ENCODE peak calls at places on chromosomes 6 and 20, in four cellular contexts. J is body of pancreas, P is HFF-Myc, A is left ventricle myocardium inferior. N is an unnamed sample.

GRCh38 chr6:139932671-139933070 is 558.2 kb upstream of the CITED2 start:
- DNase-seq in A (no peak), P (no peak), J (no peak), N (no peak)

GRCh38 chr6:91534614-91535013 is 947.7 kb upstream of the MAP3K7 start:
- DNase-seq in J (no peak), P (no peak), A (no peak), N (no peak)

GRCh38 chr6:35017461-35018183 is 123.5 kb downstream of the TCP11 start:
- DNase-seq in A (peak), P (no peak), J (peak), N (no peak)

GRCh38 chr6:21132856-21133610 is 460.5 kb upstream of the SOX4 start:
- DNase-seq in J (no peak), A (no peak), P (no peak), N (no peak)

GRCh38 chr6:73743556-73743955 is 47.6 kb downstream of the CD109 start:
- DNase-seq in A (no peak), P (no peak), J (no peak), N (no peak)

GRCh38 chr6:1388081-1388926 is 1.1 kb upstream of the FOXF2 start:
- DNase-seq in J (no peak), A (no peak), P (no peak), N (no peak)

GRCh38 chr20:46324960-46325703 is 16.8 kb upstream of the CDH22 start:
- DNase-seq in P (no peak), J (peak), A (no peak), N (peak)

GRCh38 chr6:170037541-170038250 is 253.2 kb downstream of the DLL1 start:
- DNase-seq in A (no peak), P (no peak), J (no peak), N (no peak)

DNA sequence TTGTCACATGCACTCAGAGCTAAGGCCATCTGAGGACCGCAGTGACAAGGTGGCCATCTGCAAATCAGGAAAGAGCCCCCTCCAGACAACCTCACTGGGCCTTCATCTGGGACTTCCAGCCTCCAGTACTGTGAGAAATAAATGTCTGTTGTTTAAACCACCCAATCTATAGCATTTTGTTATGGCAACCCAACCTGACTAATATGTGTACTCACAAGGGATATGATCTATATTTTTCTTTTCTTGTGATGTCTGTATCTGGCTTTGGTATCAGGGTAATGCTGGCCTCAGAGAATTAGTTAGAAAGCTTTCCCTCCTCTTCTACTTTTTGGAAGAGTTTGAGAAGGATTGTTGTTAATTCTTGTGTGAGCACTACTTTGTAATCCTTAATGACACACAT is 37.5 kb upstream of the ENTPD6 start:
- DNase-seq in P (no peak), A (no peak), J (no peak), N (no peak)
- H3K4me3 ChIP-seq in P (no peak), A (no peak), J (no peak), N (no peak)

GRCh38 chr6:78308025-78308424 is 559.3 kb upstream of the IRAK1BP1 start:
- DNase-seq in P (no peak), J (peak), A (no peak), N (peak)
- TF ChIP-seq CTCF in P (no peak), J (no peak), A (no peak), N (no peak)

GRCh38 chr6:38261626-38262025 is 378.1 kb downstream of the BTBD9 start:
- DNase-seq in A (no peak), J (no peak), P (no peak), N (no peak)
- H3K4me3 ChIP-seq in A (peak), J (no peak), P (peak), N (no peak)

DNA sequence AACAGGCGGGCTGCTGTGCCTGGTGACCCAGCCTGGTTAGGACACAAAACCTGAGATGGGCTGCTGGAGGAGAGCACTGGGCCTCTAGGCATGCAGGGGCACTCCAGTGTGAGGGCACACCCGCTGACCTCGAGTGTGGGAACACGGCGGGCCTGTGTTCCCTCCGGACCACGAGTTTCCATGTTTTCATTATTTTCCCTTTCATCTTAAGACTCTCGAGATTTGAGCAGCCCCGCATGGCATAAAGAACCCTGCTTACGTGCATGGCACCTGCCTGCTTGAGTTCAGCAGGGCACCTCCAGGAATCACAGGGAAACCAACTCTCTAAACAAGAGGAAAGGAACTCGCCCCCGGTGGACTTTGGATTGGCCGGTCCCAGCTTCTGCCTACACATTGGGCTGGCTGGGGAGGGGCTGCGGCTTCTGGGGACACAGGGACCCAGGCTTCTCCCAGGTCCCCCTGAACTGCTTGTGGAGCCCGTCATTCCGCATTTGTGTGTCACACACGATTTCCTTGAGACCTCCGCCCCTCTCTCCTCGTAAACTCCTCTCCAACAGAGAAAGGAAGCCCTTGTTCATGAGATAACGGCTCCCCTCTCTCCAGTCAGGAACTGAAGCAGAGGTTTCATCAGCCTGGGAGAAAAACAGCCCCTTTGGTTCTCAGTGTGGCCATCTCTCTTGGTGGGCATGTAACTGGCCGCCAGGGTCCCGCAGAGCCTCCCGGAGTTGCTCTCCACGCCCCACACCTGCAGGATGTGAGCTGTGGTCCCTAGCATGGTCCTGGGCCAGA is 181.8 kb downstream of the TTLL2 start:
- DNase-seq in J (no peak), A (no peak), P (no peak), N (no peak)
- TF ChIP-seq CTCF in J (no peak), A (no peak), P (no peak), N (no peak)

GRCh38 chr20:37414636-37415035 is 68.7 kb downstream of the SRC start:
- DNase-seq in J (no peak), A (no peak), P (no peak), N (no peak)
- H3K4me3 ChIP-seq in J (no peak), A (no peak), P (no peak), N (no peak)

N was measured in GM12865.